ENCODE peak calls at places on chromosomes 16 and 17, in six cellular contexts. K, B, V, F, P and L are unnamed samples.

GRCh38 chr16:69133555-69133954 is 1.1 kb downstream of the UTP4 start:
- DNase-seq in B (no peak), F (no peak), P (no peak), V (no peak), K (no peak), L (no peak)

GRCh38 chr16:11639925-11640899 is 28.0 kb upstream of the SNN start:
- DNase-seq in V (peak; percentile 85), B (peak; percentile 61), P (peak; percentile 94), K (peak; percentile 92), F (peak; percentile 18), L (peak; percentile 50)

GRCh38 chr16:87412371-87412995 is 20.3 kb downstream of the MAP1LC3B start:
- DNase-seq in B (peak; percentile 21), P (no peak), V (peak; percentile 69), K (no peak), F (no peak), L (no peak)

GRCh38 chr17:65371702-65372101 is 189.7 kb downstream of the AXIN2 start:
- DNase-seq in F (no peak), P (no peak), B (no peak), K (peak; percentile 79), V (peak; percentile 77), L (no peak)

GRCh38 chr17:83079340-83079747 is at the start of gene METRNL:
- DNase-seq in V (peak; percentile 94), K (peak; percentile 81), F (no peak), B (peak; percentile 85), P (peak; percentile 75), L (peak; percentile 87)

GRCh38 chr16:4414187-4414909 is 2.0 kb downstream of the CORO7 start:
- DNase-seq in P (no peak), V (peak; percentile 82), F (no peak), B (no peak), K (no peak), L (no peak)

GRCh38 chr17:58302919-58303551 is 22.3 kb upstream of the MPO start:
- DNase-seq in V (no peak), K (no peak), B (no peak), F (no peak), P (no peak), L (no peak)

GRCh38 chr17:58307468-58308172 is 21.0 kb downstream of the TSPOAP1 start:
- DNase-seq in B (no peak), F (no peak), V (no peak), P (no peak), K (no peak), L (no peak)

GRCh38 chr17:7045492-7046126 is 1.7 kb upstream of the SLC16A11 start:
- DNase-seq in K (no peak), V (no peak), B (no peak), F (peak; percentile 89), P (no peak), L (peak; percentile 52)

GRCh38 chr17:7655541-7655840 is 4.8 kb downstream of the ATP1B2 start:
- DNase-seq in P (no peak), F (no peak), K (no peak), V (no peak), B (no peak), L (no peak)

GRCh38 chr17:63984651-63985386 is 12.1 kb upstream of the SCN4A start:
- DNase-seq in F (peak; percentile 93), K (peak; percentile 54), B (no peak), P (peak; percentile 86), V (no peak), L (peak; percentile 86)
- TF ChIP-seq POLR2A in F (no peak), K (no peak), B (no peak), P (no peak), V (no peak), L (no peak)

GRCh38 chr17:46922804-46923635 is at the start of gene GOSR2:
- DNase-seq in P (peak; percentile 90), F (peak; percentile 95), B (peak; percentile 94), V (peak; percentile 97), K (peak; percentile 86), L (peak; percentile 88)
- TF ChIP-seq POLR2A in P (peak; percentile 72), F (peak; percentile 95), B (peak; percentile 81), V (peak; percentile 67), K (peak; percentile 88), L (peak; percentile 90)

GRCh38 chr16:89689142-89689541 is 2.7 kb downstream of the CDK10 start:
- DNase-seq in B (no peak), V (peak; percentile 56), P (no peak), F (no peak), K (no peak), L (no peak)

GRCh38 chr16:89688395-89688794 is 1.9 kb downstream of the CDK10 start:
- DNase-seq in P (no peak), V (no peak), K (no peak), F (no peak), B (no peak), L (no peak)

GRCh38 chr16:89685916-89686315 is 573 bp upstream of the CDK10 start:
- DNase-seq in K (no peak), B (peak; percentile 48), F (no peak), V (no peak), P (no peak), L (no peak)

GRCh38 chr16:89687092-89687940 is 827 bp downstream of the CDK10 start:
- DNase-seq in V (no peak), F (peak; percentile 51), B (no peak), K (peak; percentile 43), P (no peak), L (no peak)

GRCh38 chr16:89686520-89687091 is at the start of gene CDK10:
- DNase-seq in P (peak; percentile 85), F (peak; percentile 91), K (peak; percentile 89), B (peak; percentile 96), V (peak; percentile 95), L (peak; percentile 96)
- TF ChIP-seq POLR2A in P (peak; percentile 54), F (peak; percentile 89), K (peak; percentile 92), B (peak; percentile 62), V (peak; percentile 54), L (peak; percentile 84)

GRCh38 chr16:31472559-31473203 is 729 bp downstream of the TGFB1I1 start:
- DNase-seq in K (peak; percentile 91), P (peak; percentile 94), F (peak; percentile 81), B (peak; percentile 97), V (peak; percentile 80), L (peak; percentile 97)
- TF ChIP-seq POLR2A in K (no peak), P (no peak), F (peak; percentile 58), B (peak; percentile 39), V (no peak), L (peak; percentile 17)